ENCODE peak calls at places on chromosomes 4 and X, in four cellular contexts. One of them, this sample, is unnamed.

GRCh38 chr4:27775156-27775555 is 914.5 kb downstream of the STIM2 start:
- DNase-seq in lung: no peak
- DNase-seq in heart left ventricle: no peak
- DNase-seq in stomach: no peak
- DNase-seq in this sample: no peak

GRCh38 chrX:21382715-21383114 is 8.5 kb downstream of the CNKSR2 start:
- DNase-seq in lung: no peak
- DNase-seq in heart left ventricle: no peak
- DNase-seq in stomach: no peak
- DNase-seq in this sample: no peak

GRCh38 chr4:126799971-126800722 is 832.6 kb upstream of the INTU start:
- DNase-seq in lung: no peak
- DNase-seq in heart left ventricle: no peak
- DNase-seq in stomach: no peak
- DNase-seq in this sample: no peak

GRCh38 chr4:186617921-186618320 is 62.6 kb upstream of the MTNR1A start:
- DNase-seq in lung: no peak
- DNase-seq in heart left ventricle: no peak
- DNase-seq in stomach: no peak
- DNase-seq in this sample: no peak

GRCh38 chr4:44493924-44494323 is 45.3 kb upstream of the KCTD8 start:
- DNase-seq in lung: no peak
- DNase-seq in heart left ventricle: no peak
- DNase-seq in stomach: no peak
- DNase-seq in this sample: no peak

GRCh38 chr4:38101563-38101962 is 141.4 kb downstream of the PTTG2 start:
- DNase-seq in lung: no peak
- DNase-seq in heart left ventricle: no peak
- DNase-seq in stomach: no peak
- DNase-seq in this sample: no peak

GRCh38 chrX:66200855-66201795 is 37.1 kb downstream of the HEPH start:
- DNase-seq in lung: no peak
- DNase-seq in heart left ventricle: no peak
- DNase-seq in stomach: no peak
- DNase-seq in this sample: no peak

GRCh38 chr4:92163348-92163747 is 140.4 kb upstream of the GRID2 start:
- DNase-seq in lung: no peak
- DNase-seq in heart left ventricle: no peak
- DNase-seq in stomach: no peak
- DNase-seq in this sample: no peak

GRCh38 chr4:88007304-88008132 is at the start of gene PKD2:
- DNase-seq in lung: peak
- DNase-seq in heart left ventricle: peak
- DNase-seq in stomach: peak
- DNase-seq in this sample: peak

GRCh38 chrX:132750312-132751042 is 208.0 kb downstream of the HS6ST2 start:
- DNase-seq in lung: no peak
- DNase-seq in heart left ventricle: no peak
- DNase-seq in stomach: no peak
- DNase-seq in this sample: no peak

GRCh38 chrX:41921492-41922124 is 1.7 kb downstream of the CASK start:
- DNase-seq in lung: no peak
- DNase-seq in heart left ventricle: no peak
- DNase-seq in stomach: no peak
- DNase-seq in this sample: no peak

GRCh38 chr4:705278-706082 is at the start of gene PCGF3:
- DNase-seq in lung: peak
- DNase-seq in heart left ventricle: peak
- DNase-seq in stomach: peak
- DNase-seq in this sample: peak

GRCh38 chrX:44949125-44949524 is 76.1 kb downstream of the KDM6A start:
- DNase-seq in lung: no peak
- DNase-seq in heart left ventricle: no peak
- DNase-seq in stomach: no peak
- DNase-seq in this sample: no peak

GRCh38 chr4:88195666-88196365 is 37.4 kb upstream of the ABCG2 start:
- DNase-seq in lung: no peak
- DNase-seq in heart left ventricle: no peak
- DNase-seq in stomach: no peak
- DNase-seq in this sample: no peak

GRCh38 chrX:105211051-105211575 is 9.4 kb downstream of the TEX13A start:
- DNase-seq in lung: no peak
- DNase-seq in heart left ventricle: no peak
- DNase-seq in stomach: no peak
- DNase-seq in this sample: no peak

GRCh38 chrX:38514014-38514854 is 47.1 kb upstream of the TSPAN7 start:
- DNase-seq in lung: no peak
- DNase-seq in heart left ventricle: no peak
- DNase-seq in stomach: no peak
- DNase-seq in this sample: no peak

GRCh38 chrX:119758682-119759332 is 419 bp downstream of the SOWAHD start:
- DNase-seq in lung: no peak
- DNase-seq in heart left ventricle: peak
- DNase-seq in stomach: peak
- DNase-seq in this sample: peak

GRCh38 chrX:130118396-130118795 is 8.1 kb upstream of the ELF4 start:
- DNase-seq in lung: no peak
- DNase-seq in heart left ventricle: no peak
- DNase-seq in stomach: no peak
- DNase-seq in this sample: no peak

GRCh38 chrX:153464116-153464515 is 6.3 kb downstream of the HAUS7 start:
- DNase-seq in lung: no peak
- DNase-seq in heart left ventricle: no peak
- DNase-seq in stomach: no peak
- DNase-seq in this sample: no peak

GRCh38 chrX:111349934-111350333 is 62.1 kb downstream of the DCX start:
- DNase-seq in lung: no peak
- DNase-seq in heart left ventricle: no peak
- DNase-seq in stomach: no peak
- DNase-seq in this sample: no peak

GRCh38 chr4:121791481-121791880 is 9.6 kb upstream of the EXOSC9 start:
- DNase-seq in lung: no peak
- DNase-seq in heart left ventricle: no peak
- DNase-seq in stomach: no peak
- DNase-seq in this sample: no peak

GRCh38 chr4:8260656-8261111 is 8.9 kb upstream of the HTRA3 start:
- DNase-seq in lung: no peak
- DNase-seq in heart left ventricle: no peak
- DNase-seq in stomach: no peak
- DNase-seq in this sample: peak

GRCh38 chr4:791866-792630 is 33.9 kb downstream of the CPLX1 start:
- DNase-seq in lung: no peak
- DNase-seq in heart left ventricle: no peak
- DNase-seq in stomach: peak
- DNase-seq in this sample: no peak

GRCh38 chr4:177596991-177597390 is 154.8 kb upstream of the AGA start:
- DNase-seq in lung: no peak
- DNase-seq in heart left ventricle: no peak
- DNase-seq in stomach: no peak
- DNase-seq in this sample: no peak

GRCh38 chr4:118811008-118811764 is 24.7 kb downstream of the SEC24D start:
- DNase-seq in lung: no peak
- DNase-seq in heart left ventricle: no peak
- DNase-seq in stomach: no peak
- DNase-seq in this sample: no peak

GRCh38 chrX:110383414-110383813 is 24.8 kb downstream of the RTL9 start:
- DNase-seq in lung: no peak
- DNase-seq in heart left ventricle: no peak
- DNase-seq in stomach: no peak
- DNase-seq in this sample: no peak

GRCh38 chrX:45751156-45751555 is 550.5 kb upstream of the DIPK2B start:
- DNase-seq in lung: no peak
- DNase-seq in heart left ventricle: no peak
- DNase-seq in stomach: no peak
- DNase-seq in this sample: no peak

GRCh38 chr4:55175779-55176231 is 50.4 kb upstream of the KDR start:
- DNase-seq in lung: no peak
- DNase-seq in heart left ventricle: no peak
- DNase-seq in stomach: no peak
- DNase-seq in this sample: no peak

GRCh38 chr4:154503598-154503997 is 12.0 kb upstream of the DCHS2 start:
- DNase-seq in lung: no peak
- DNase-seq in heart left ventricle: no peak
- DNase-seq in stomach: no peak
- DNase-seq in this sample: no peak

GRCh38 chr4:150385606-150386005 is 196.3 kb upstream of the MAB21L2 start:
- DNase-seq in lung: no peak
- DNase-seq in heart left ventricle: no peak
- DNase-seq in stomach: no peak
- DNase-seq in this sample: peak

GRCh38 chr4:77994194-77994721 is 62.9 kb upstream of the FRAS1 start:
- DNase-seq in lung: no peak
- DNase-seq in heart left ventricle: no peak
- DNase-seq in stomach: no peak
- DNase-seq in this sample: peak

DNA sequence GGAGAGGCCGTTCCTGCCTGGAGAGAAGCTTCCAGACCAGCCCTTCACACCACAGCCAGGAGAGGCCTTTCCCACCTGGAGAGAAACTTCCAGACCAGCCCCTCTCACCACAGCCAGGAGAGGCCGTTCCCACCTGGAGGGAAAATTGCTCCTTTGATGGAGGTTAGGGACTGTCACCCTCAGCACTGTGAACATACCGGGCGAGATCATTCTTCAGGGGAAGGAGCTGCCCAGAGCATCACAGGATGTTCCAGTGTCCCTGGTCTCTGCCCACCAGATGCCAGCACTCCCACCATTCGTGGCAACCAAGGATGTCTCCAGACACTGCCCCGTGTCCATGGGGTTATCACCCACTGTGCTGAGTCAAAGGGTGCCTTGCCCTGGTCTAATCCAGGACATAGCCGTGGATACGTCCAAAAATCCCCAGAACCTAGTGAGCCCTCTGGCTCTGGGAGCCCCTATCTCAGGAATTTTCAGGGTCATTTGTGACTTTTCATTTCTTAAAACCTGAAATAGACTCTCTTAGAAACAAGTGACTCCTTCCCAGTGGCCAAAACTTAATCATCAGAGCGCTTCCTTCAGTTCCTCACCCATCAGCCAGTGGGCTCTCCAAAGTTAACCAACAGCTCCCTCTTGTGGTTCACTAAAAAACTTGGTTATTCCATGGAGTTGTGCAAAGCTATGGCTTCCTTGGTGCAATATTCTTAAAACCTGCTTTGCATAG is 80.2 kb downstream of the CRMP1 start:
- DNase-seq in lung: no peak
- DNase-seq in heart left ventricle: no peak
- DNase-seq in stomach: no peak
- DNase-seq in this sample: peak
- TF ChIP-seq CTCF in lung: peak
- TF ChIP-seq CTCF in heart left ventricle: peak
- TF ChIP-seq CTCF in stomach: peak
- TF ChIP-seq CTCF in this sample: peak

DNA sequence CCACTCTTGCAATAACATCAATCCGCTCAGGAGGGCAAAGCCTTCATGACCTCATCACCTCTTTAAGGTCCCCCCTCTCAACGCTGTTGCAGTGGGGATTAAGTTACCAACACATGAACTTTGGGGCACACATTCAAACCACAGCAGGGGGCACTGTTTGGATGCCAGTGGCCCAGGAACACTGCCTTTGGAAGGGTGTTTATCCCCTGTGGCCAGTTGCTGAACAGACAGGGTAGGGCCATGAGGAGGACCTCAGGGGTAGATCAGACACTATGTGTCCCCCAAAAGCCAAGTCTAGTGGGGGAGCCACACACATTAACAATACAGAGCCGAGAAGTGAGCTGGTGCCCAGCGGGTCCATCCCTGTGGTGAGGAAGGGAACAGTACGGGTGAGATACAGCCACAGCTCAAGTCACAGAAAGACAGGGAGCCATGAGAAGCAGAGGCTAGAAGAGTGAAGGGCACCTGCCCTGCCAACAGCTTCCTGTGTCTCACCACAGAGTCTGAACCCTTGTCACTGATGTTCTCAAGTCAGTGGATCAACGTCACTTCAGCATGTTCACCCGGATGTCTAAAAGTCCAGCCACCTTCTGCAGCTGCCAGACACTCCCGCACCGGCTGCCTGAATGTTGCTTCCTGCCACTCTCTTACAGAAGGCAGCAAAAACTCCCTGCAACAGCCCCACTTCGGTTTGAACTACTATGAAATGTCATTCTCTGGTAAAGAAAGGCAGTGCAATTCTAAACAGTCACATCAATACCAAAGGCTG is 19.9 kb upstream of the MXD4 start:
- DNase-seq in lung: no peak
- DNase-seq in heart left ventricle: peak
- DNase-seq in stomach: peak
- DNase-seq in this sample: no peak
- TF ChIP-seq CTCF in lung: no peak
- TF ChIP-seq CTCF in heart left ventricle: no peak
- TF ChIP-seq CTCF in stomach: no peak
- TF ChIP-seq CTCF in this sample: peak

GRCh38 chrX:55451990-55452824 is at the start of gene MAGEH1:
- DNase-seq in lung: peak
- DNase-seq in heart left ventricle: peak
- DNase-seq in stomach: peak
- DNase-seq in this sample: peak

GRCh38 chrX:55451125-55451524 is 802 bp upstream of the MAGEH1 start:
- DNase-seq in lung: no peak
- DNase-seq in heart left ventricle: no peak
- DNase-seq in stomach: no peak
- DNase-seq in this sample: no peak

GRCh38 chrX:55451626-55451989 is 319 bp upstream of the MAGEH1 start:
- DNase-seq in lung: no peak
- DNase-seq in heart left ventricle: no peak
- DNase-seq in stomach: no peak
- DNase-seq in this sample: no peak

GRCh38 chrX:55452825-55453124 is 848 bp downstream of the MAGEH1 start:
- DNase-seq in lung: no peak
- DNase-seq in heart left ventricle: no peak
- DNase-seq in stomach: no peak
- DNase-seq in this sample: no peak

GRCh38 chrX:55450259-55450658 is 1.7 kb upstream of the MAGEH1 start:
- DNase-seq in lung: no peak
- DNase-seq in heart left ventricle: no peak
- DNase-seq in stomach: no peak
- DNase-seq in this sample: no peak
- TF ChIP-seq CTCF in lung: no peak
- TF ChIP-seq CTCF in heart left ventricle: no peak
- TF ChIP-seq CTCF in stomach: no peak
- TF ChIP-seq CTCF in this sample: peak

DNA sequence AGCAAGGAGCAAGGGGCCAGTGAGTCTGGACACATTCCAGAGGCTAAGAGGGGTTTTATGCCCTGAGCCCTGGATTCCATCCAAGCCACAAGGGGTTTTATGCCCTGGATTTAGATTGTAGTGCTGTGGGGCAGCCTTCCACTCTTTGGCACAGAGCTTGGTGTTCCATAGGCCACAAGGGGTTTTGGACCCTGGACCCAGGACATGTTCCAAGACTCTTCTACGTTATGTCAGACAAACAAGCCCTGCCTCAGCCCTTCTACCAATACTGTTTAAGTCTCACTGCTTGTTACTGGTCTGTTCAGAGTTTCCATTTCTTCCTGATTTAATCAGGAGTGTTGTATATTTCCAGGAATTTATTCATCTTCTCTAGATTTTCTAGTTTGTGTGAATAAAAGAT is 12.8 kb upstream of the SCARB2 start:
- DNase-seq in lung: no peak
- DNase-seq in heart left ventricle: no peak
- DNase-seq in stomach: no peak
- DNase-seq in this sample: no peak
- TF ChIP-seq CTCF in lung: no peak
- TF ChIP-seq CTCF in heart left ventricle: no peak
- TF ChIP-seq CTCF in stomach: no peak
- TF ChIP-seq CTCF in this sample: no peak

This sample was measured in BE2C.